ENCODE peak calls at places on chromosome 18, in nine cellular contexts. One of them, this sample, is unnamed.

GRCh38 chr18:79917351-79918088 is 33.9 kb downstream of the SLC66A2 start:
- DNase-seq in LHCN-M2: no peak
- DNase-seq in IMR-90: no peak
- DNase-seq in activated T-cell treated with anti-CD3 and anti-CD28 coated beads for 24 hours: no peak
- DNase-seq in RWPE1: no peak
- DNase-seq in A172: no peak
- DNase-seq in NCI-H1105 treated with DMSO at 0.1 percent for 48 hours: no peak
- DNase-seq in right cardiac atrium: no peak
- DNase-seq in activated CD8-positive, alpha-beta memory T cell treated with anti-CD3 and anti-CD28 coated beads for 4 hours: no peak
- DNase-seq in this sample: no peak

GRCh38 chr18:23740105-23740830 is 51.0 kb downstream of the LAMA3 start:
- DNase-seq in LHCN-M2: peak
- DNase-seq in IMR-90: no peak
- DNase-seq in activated T-cell treated with anti-CD3 and anti-CD28 coated beads for 24 hours: no peak
- DNase-seq in RWPE1: peak
- DNase-seq in A172: peak
- DNase-seq in NCI-H1105 treated with DMSO at 0.1 percent for 48 hours: peak
- DNase-seq in right cardiac atrium: no peak
- DNase-seq in activated CD8-positive, alpha-beta memory T cell treated with anti-CD3 and anti-CD28 coated beads for 4 hours: no peak
- DNase-seq in this sample: peak

GRCh38 chr18:7158201-7158600 is 40.6 kb upstream of the LAMA1 start:
- DNase-seq in LHCN-M2: peak
- DNase-seq in IMR-90: peak
- DNase-seq in activated T-cell treated with anti-CD3 and anti-CD28 coated beads for 24 hours: no peak
- DNase-seq in RWPE1: no peak
- DNase-seq in A172: peak
- DNase-seq in NCI-H1105 treated with DMSO at 0.1 percent for 48 hours: no peak
- DNase-seq in right cardiac atrium: no peak
- DNase-seq in activated CD8-positive, alpha-beta memory T cell treated with anti-CD3 and anti-CD28 coated beads for 4 hours: no peak
- DNase-seq in this sample: peak

GRCh38 chr18:23593720-23594119 is 7.4 kb upstream of the NPC1 start:
- DNase-seq in LHCN-M2: peak
- DNase-seq in IMR-90: peak
- DNase-seq in activated T-cell treated with anti-CD3 and anti-CD28 coated beads for 24 hours: no peak
- DNase-seq in RWPE1: peak
- DNase-seq in A172: peak
- DNase-seq in NCI-H1105 treated with DMSO at 0.1 percent for 48 hours: no peak
- DNase-seq in right cardiac atrium: no peak
- DNase-seq in activated CD8-positive, alpha-beta memory T cell treated with anti-CD3 and anti-CD28 coated beads for 4 hours: no peak
- DNase-seq in this sample: no peak

GRCh38 chr18:57447154-57447621 is 12.0 kb downstream of the ONECUT2 start:
- DNase-seq in LHCN-M2: peak
- DNase-seq in IMR-90: peak
- DNase-seq in activated T-cell treated with anti-CD3 and anti-CD28 coated beads for 24 hours: no peak
- DNase-seq in RWPE1: no peak
- DNase-seq in A172: no peak
- DNase-seq in NCI-H1105 treated with DMSO at 0.1 percent for 48 hours: no peak
- DNase-seq in right cardiac atrium: no peak
- DNase-seq in activated CD8-positive, alpha-beta memory T cell treated with anti-CD3 and anti-CD28 coated beads for 4 hours: no peak
- DNase-seq in this sample: no peak

GRCh38 chr18:36394486-36394885 is 97.0 kb downstream of the FHOD3 start:
- DNase-seq in LHCN-M2: no peak
- DNase-seq in IMR-90: no peak
- DNase-seq in activated T-cell treated with anti-CD3 and anti-CD28 coated beads for 24 hours: no peak
- DNase-seq in RWPE1: no peak
- DNase-seq in A172: no peak
- DNase-seq in NCI-H1105 treated with DMSO at 0.1 percent for 48 hours: no peak
- DNase-seq in right cardiac atrium: no peak
- DNase-seq in activated CD8-positive, alpha-beta memory T cell treated with anti-CD3 and anti-CD28 coated beads for 4 hours: no peak
- DNase-seq in this sample: no peak

GRCh38 chr18:51525453-51526225 is 328.2 kb upstream of the MEX3C start:
- DNase-seq in LHCN-M2: no peak
- DNase-seq in IMR-90: no peak
- DNase-seq in activated T-cell treated with anti-CD3 and anti-CD28 coated beads for 24 hours: no peak
- DNase-seq in RWPE1: no peak
- DNase-seq in A172: no peak
- DNase-seq in NCI-H1105 treated with DMSO at 0.1 percent for 48 hours: no peak
- DNase-seq in right cardiac atrium: no peak
- DNase-seq in activated CD8-positive, alpha-beta memory T cell treated with anti-CD3 and anti-CD28 coated beads for 4 hours: no peak
- DNase-seq in this sample: no peak

GRCh38 chr18:681985-682384 is 24.5 kb downstream of the TYMS start:
- DNase-seq in LHCN-M2: no peak
- DNase-seq in IMR-90: no peak
- DNase-seq in activated T-cell treated with anti-CD3 and anti-CD28 coated beads for 24 hours: peak
- DNase-seq in RWPE1: no peak
- DNase-seq in A172: no peak
- DNase-seq in NCI-H1105 treated with DMSO at 0.1 percent for 48 hours: no peak
- DNase-seq in right cardiac atrium: no peak
- DNase-seq in activated CD8-positive, alpha-beta memory T cell treated with anti-CD3 and anti-CD28 coated beads for 4 hours: no peak
- DNase-seq in this sample: no peak

GRCh38 chr18:30234755-30235154 is 807.8 kb downstream of the DSC3 start:
- DNase-seq in LHCN-M2: no peak
- DNase-seq in IMR-90: no peak
- DNase-seq in activated T-cell treated with anti-CD3 and anti-CD28 coated beads for 24 hours: no peak
- DNase-seq in RWPE1: no peak
- DNase-seq in A172: no peak
- DNase-seq in NCI-H1105 treated with DMSO at 0.1 percent for 48 hours: no peak
- DNase-seq in right cardiac atrium: no peak
- DNase-seq in activated CD8-positive, alpha-beta memory T cell treated with anti-CD3 and anti-CD28 coated beads for 4 hours: no peak
- DNase-seq in this sample: no peak

GRCh38 chr18:13245481-13246000 is 27.0 kb downstream of the LDLRAD4 start:
- DNase-seq in LHCN-M2: no peak
- DNase-seq in IMR-90: no peak
- DNase-seq in activated T-cell treated with anti-CD3 and anti-CD28 coated beads for 24 hours: no peak
- DNase-seq in RWPE1: no peak
- DNase-seq in A172: no peak
- DNase-seq in NCI-H1105 treated with DMSO at 0.1 percent for 48 hours: peak
- DNase-seq in right cardiac atrium: no peak
- DNase-seq in activated CD8-positive, alpha-beta memory T cell treated with anti-CD3 and anti-CD28 coated beads for 4 hours: no peak
- DNase-seq in this sample: no peak

GRCh38 chr18:43780782-43781340 is 503.6 kb upstream of the SYT4 start:
- DNase-seq in LHCN-M2: peak
- DNase-seq in IMR-90: peak
- DNase-seq in activated T-cell treated with anti-CD3 and anti-CD28 coated beads for 24 hours: no peak
- DNase-seq in RWPE1: peak
- DNase-seq in A172: peak
- DNase-seq in NCI-H1105 treated with DMSO at 0.1 percent for 48 hours: no peak
- DNase-seq in right cardiac atrium: no peak
- DNase-seq in activated CD8-positive, alpha-beta memory T cell treated with anti-CD3 and anti-CD28 coated beads for 4 hours: no peak
- DNase-seq in this sample: peak

This sample was measured in HTR-8/SVneo.